ENCODE peak calls at places on chromosomes 12 and 14, in five cellular contexts. J is AG09309, C is frontal cortex, S is T follicular helper cell, R is mammary epithelial cell. O is an unnamed sample.

GRCh38 chr12:62865860-62866407 is 69.0 kb downstream of the PPM1H start:
- DNase-seq in J (no peak), C (no peak), S (no peak), R (no peak), O (no peak)

GRCh38 chr12:51888316-51889215 is 663 bp downstream of the ANKRD33 start:
- DNase-seq in C (no peak), S (no peak), J (no peak), R (no peak), O (no peak)

GRCh38 chr12:107014050-107014449 is 27.1 kb upstream of the MTERF2 start:
- DNase-seq in C (no peak), J (no peak), S (no peak), R (peak), O (no peak)

GRCh38 chr14:20512139-20512905 is 7.0 kb downstream of the RNASE10 start:
- DNase-seq in R (peak), S (no peak), C (no peak), J (no peak), O (no peak)

GRCh38 chr12:71730936-71731335 is 23.7 kb upstream of the RAB21 start:
- DNase-seq in R (no peak), S (no peak), C (no peak), J (no peak), O (no peak)

GRCh38 chr12:9673404-9674225 is 4.1 kb downstream of the CLEC2D start:
- DNase-seq in S (peak), J (peak), R (peak), C (no peak), O (no peak)

GRCh38 chr14:51846631-51847488 is 13.6 kb upstream of the GNG2 start:
- DNase-seq in C (no peak), R (no peak), J (no peak), S (peak), O (no peak)

GRCh38 chr12:109822951-109823411 is 10.2 kb downstream of the TRPV4 start:
- DNase-seq in C (no peak), S (no peak), R (peak), J (no peak), O (no peak)

GRCh38 chr12:109863961-109864712 is 16.2 kb downstream of the GLTP start:
- DNase-seq in C (no peak), R (no peak), J (no peak), S (no peak), O (peak)

GRCh38 chr12:23810327-23810902 is 139.1 kb downstream of the SOX5 start:
- DNase-seq in C (no peak), R (no peak), S (no peak), J (no peak), O (no peak)

GRCh38 chr12:14664434-14665023 is 31.9 kb downstream of the GUCY2C start:
- DNase-seq in C (no peak), J (peak), S (no peak), R (peak), O (peak)

GRCh38 chr12:92942905-92943304 is 13.8 kb upstream of the EEA1 start:
- DNase-seq in R (peak), S (no peak), C (no peak), J (peak), O (no peak)

GRCh38 chr12:67062193-67062592 is 207.0 kb upstream of the CAND1 start:
- DNase-seq in J (no peak), S (no peak), C (no peak), R (no peak), O (no peak)

GRCh38 chr14:50425816-50426215 is 29.1 kb upstream of the CDKL1 start:
- DNase-seq in R (no peak), C (no peak), J (peak), S (no peak), O (no peak)

GRCh38 chr14:74400919-74401503 is 25.0 kb downstream of the SYNDIG1L start:
- DNase-seq in J (no peak), S (no peak), C (no peak), R (no peak), O (no peak)

GRCh38 chr12:87439990-87440827 is 589.0 kb downstream of the C12orf50 start:
- DNase-seq in J (no peak), R (peak), C (no peak), S (no peak), O (no peak)

GRCh38 chr12:107349008-107349747 is 255.8 kb upstream of the CRY1 start:
- DNase-seq in S (no peak), R (peak), C (no peak), J (peak), O (peak)

GRCh38 chr14:72892103-72892878 is 1.6 kb downstream of the DPF3 start:
- DNase-seq in R (peak), C (peak), S (no peak), J (no peak), O (no peak)

GRCh38 chr14:104063998-104064397 is 21.5 kb upstream of the ASPG start:
- DNase-seq in R (no peak), C (no peak), J (no peak), S (no peak), O (no peak)

GRCh38 chr14:28767851-28768548 is 1.4 kb downstream of the FOXG1 start:
- DNase-seq in R (no peak), S (no peak), J (no peak), C (no peak), O (no peak)

GRCh38 chr14:29348504-29348903 is 579.1 kb downstream of the PRKD1 start:
- DNase-seq in C (no peak), J (no peak), S (no peak), R (no peak), O (no peak)

GRCh38 chr12:117900561-117900960 is 68.2 kb downstream of the KSR2 start:
- DNase-seq in S (no peak), R (no peak), J (no peak), C (no peak), O (no peak)

GRCh38 chr14:36167431-36167830 is 9.1 kb downstream of the PTCSC3 start:
- DNase-seq in S (no peak), J (no peak), R (no peak), C (no peak), O (no peak)

GRCh38 chr12:5808956-5809355 is 136.1 kb downstream of the ANO2 start:
- DNase-seq in C (no peak), J (peak), R (peak), S (no peak), O (no peak)

GRCh38 chr12:104026841-104027599 is 23.0 kb downstream of the GLT8D2 start:
- DNase-seq in C (no peak), J (no peak), S (no peak), R (no peak), O (no peak)

GRCh38 chr12:116759783-116760581 is 21.9 kb downstream of the RNFT2 start:
- DNase-seq in C (no peak), J (no peak), R (no peak), S (peak), O (no peak)

GRCh38 chr12:79255326-79255725 is 390.8 kb downstream of the SYT1 start:
- DNase-seq in R (peak), C (no peak), S (no peak), J (peak), O (no peak)

GRCh38 chr12:64893961-64894360 is 69.5 kb downstream of the TBC1D30 start:
- DNase-seq in R (peak), S (no peak), C (no peak), J (peak), O (no peak)

GRCh38 chr12:63802012-63802608 is 22.4 kb downstream of the RXYLT1 start:
- DNase-seq in J (no peak), R (peak), C (no peak), S (no peak), O (peak)

GRCh38 chr12:117076410-117077372 is 22.5 kb downstream of the TESC start:
- DNase-seq in J (no peak), C (no peak), S (no peak), R (no peak), O (no peak)

GRCh38 chr12:112930350-112930749 is 7.9 kb upstream of the OAS3 start:
- DNase-seq in S (no peak), R (no peak), C (no peak), J (no peak), O (no peak)

GRCh38 chr12:16506394-16506793 is 99.6 kb downstream of the LMO3 start:
- DNase-seq in S (no peak), R (no peak), C (no peak), J (no peak), O (no peak)

O was measured in hippocampal formation.